ENCODE peak calls at places on chromosomes 7 and 10, in five cellular contexts. V, D, K, W and F are unnamed samples.

GRCh38 chr7:6479067-6479466 is 31.3 kb upstream of the DAGLB start:
- DNase-seq in K (no peak), W (no peak), D (peak), V (no peak), F (no peak)

GRCh38 chr7:30682131-30683083 is at the start of gene CRHR2:
- DNase-seq in K (no peak), W (no peak), D (no peak), V (no peak), F (no peak)

GRCh38 chr7:156015237-156016020 is 203.2 kb upstream of the SHH start:
- DNase-seq in K (no peak), D (no peak), V (no peak), W (no peak), F (no peak)

GRCh38 chr7:97573065-97573464 is 158.8 kb upstream of the TAC1 start:
- DNase-seq in K (no peak), D (no peak), V (no peak), W (no peak), F (no peak)

GRCh38 chr10:4111593-4111992 is 326.6 kb upstream of the KLF6 start:
- DNase-seq in K (no peak), V (no peak), D (no peak), W (no peak), F (no peak)

GRCh38 chr7:135910393-135911036 is 66.6 kb downstream of the MTPN start:
- DNase-seq in K (no peak), W (no peak), D (no peak), V (no peak), F (no peak)

GRCh38 chr7:112201421-112201820 is 4.8 kb downstream of the DOCK4 start:
- DNase-seq in V (no peak), D (no peak), W (no peak), K (no peak), F (no peak)

GRCh38 chr10:60399343-60399742 is 9.7 kb upstream of the ANK3 start:
- DNase-seq in K (no peak), D (no peak), W (no peak), V (no peak), F (no peak)

GRCh38 chr10:97943294-97943693 is 87.1 kb downstream of the CRTAC1 start:
- DNase-seq in K (no peak), D (no peak), W (peak), V (no peak), F (no peak)

GRCh38 chr10:103207141-103207540 is 14.1 kb upstream of the NT5C2 start:
- DNase-seq in D (no peak), V (no peak), W (no peak), K (no peak), F (no peak)

GRCh38 chr10:19231034-19231433 is 182.4 kb downstream of the MALRD1 start:
- DNase-seq in W (no peak), K (no peak), V (no peak), D (no peak), F (no peak)

GRCh38 chr7:123682690-123683089 is 27.0 kb downstream of the LMOD2 start:
- DNase-seq in K (no peak), D (peak), W (peak), V (peak), F (peak)

GRCh38 chr7:3712841-3713240 is 411.8 kb downstream of the SDK1 start:
- DNase-seq in D (no peak), V (peak), W (no peak), K (no peak), F (no peak)

GRCh38 chr7:12299367-12299766 is 88.3 kb downstream of the TMEM106B start:
- DNase-seq in V (no peak), D (no peak), W (no peak), K (no peak), F (no peak)

GRCh38 chr7:31071316-31071715 is 19.2 kb downstream of the ADCYAP1R1 start:
- DNase-seq in W (no peak), V (no peak), K (no peak), D (no peak), F (no peak)

GRCh38 chr7:12281026-12281425 is 69.9 kb downstream of the TMEM106B start:
- DNase-seq in K (no peak), W (no peak), V (no peak), D (no peak), F (no peak)

GRCh38 chr7:618539-619355 is 99.1 kb upstream of the PDGFA start:
- DNase-seq in D (no peak), W (peak), V (peak), K (no peak), F (no peak)

GRCh38 chr7:23967949-23968599 is 258.1 kb downstream of the STK31 start:
- DNase-seq in K (no peak), D (no peak), V (no peak), W (no peak), F (no peak)

GRCh38 chr10:110376021-110376773 is 71.5 kb upstream of the SMNDC1 start:
- DNase-seq in W (no peak), D (no peak), K (no peak), V (no peak), F (no peak)

GRCh38 chr7:13715534-13715933 is 273.9 kb downstream of the ETV1 start:
- DNase-seq in D (no peak), V (no peak), W (no peak), K (no peak), F (no peak)

GRCh38 chr7:142798451-142799438 is 28.0 kb downstream of the PRSS2 start:
- DNase-seq in D (no peak), W (no peak), V (no peak), K (no peak), F (no peak)

GRCh38 chr10:60495357-60495756 is 105.7 kb upstream of the ANK3 start:
- DNase-seq in K (no peak), V (no peak), W (no peak), D (no peak), F (no peak)

GRCh38 chr10:49609283-49610014 is 661 bp upstream of the SLC18A3 start:
- DNase-seq in K (no peak), W (no peak), V (no peak), D (no peak), F (no peak)

GRCh38 chr7:97027427-97028234 is 3.0 kb upstream of the DLX5 start:
- DNase-seq in D (peak), W (peak), K (peak), V (peak), F (peak)

GRCh38 chr10:43417950-43418768 is 9.2 kb upstream of the HNRNPF start:
- DNase-seq in D (no peak), W (peak), V (no peak), K (peak), F (no peak)